ENCODE peak calls at places on chromosomes 12 and 14, in five cellular contexts. L, O, Y, C and A are unnamed samples.

GRCh38 chr12:83389237-83389996 is 702.7 kb downstream of the TMTC2 start:
- DNase-seq in L (no peak), O (peak), Y (peak), C (peak), A (peak)

GRCh38 chr12:90203556-90203955 is 494.9 kb upstream of the ATP2B1 start:
- DNase-seq in L (no peak), O (no peak), Y (no peak), C (no peak), A (no peak)

GRCh38 chr12:90574676-90575075 is 380.3 kb downstream of the CCER1 start:
- DNase-seq in L (no peak), O (no peak), Y (no peak), C (no peak), A (no peak)

GRCh38 chr14:75452900-75453816 is 25.3 kb downstream of the JDP2 start:
- DNase-seq in L (peak), O (peak), Y (peak), C (peak), A (peak)

GRCh38 chr12:75889214-75889613 is 142.4 kb downstream of the PHLDA1 start:
- DNase-seq in L (no peak), O (no peak), Y (no peak), C (no peak), A (peak)

GRCh38 chr14:105468621-105469241 is 5.9 kb upstream of the CRIP2 start:
- DNase-seq in L (no peak), O (no peak), Y (no peak), C (no peak), A (no peak)

GRCh38 chr14:71694888-71695505 is 237.2 kb upstream of the RGS6 start:
- DNase-seq in L (no peak), O (no peak), Y (no peak), C (no peak), A (no peak)

GRCh38 chr12:25249951-25250738 is 584 bp downstream of the KRAS start:
- DNase-seq in L (peak), O (peak), Y (no peak), C (no peak), A (peak)

GRCh38 chr12:62621239-62621638 is 154.6 kb downstream of the MON2 start:
- DNase-seq in L (no peak), O (no peak), Y (no peak), C (no peak), A (no peak)

GRCh38 chr12:50078281-50078680 is 6.9 kb upstream of the SMARCD1 start:
- DNase-seq in L (no peak), O (no peak), Y (no peak), C (no peak), A (no peak)

GRCh38 chr12:50075808-50076170 is 9.4 kb upstream of the SMARCD1 start:
- DNase-seq in L (no peak), O (no peak), Y (no peak), C (no peak), A (no peak)

GRCh38 chr12:50079771-50080170 is 5.4 kb upstream of the SMARCD1 start:
- DNase-seq in L (no peak), O (no peak), Y (no peak), C (no peak), A (no peak)

GRCh38 chr12:50074936-50075807 is 10.0 kb upstream of the SMARCD1 start:
- DNase-seq in L (peak), O (peak), Y (peak), C (no peak), A (peak)

DNA sequence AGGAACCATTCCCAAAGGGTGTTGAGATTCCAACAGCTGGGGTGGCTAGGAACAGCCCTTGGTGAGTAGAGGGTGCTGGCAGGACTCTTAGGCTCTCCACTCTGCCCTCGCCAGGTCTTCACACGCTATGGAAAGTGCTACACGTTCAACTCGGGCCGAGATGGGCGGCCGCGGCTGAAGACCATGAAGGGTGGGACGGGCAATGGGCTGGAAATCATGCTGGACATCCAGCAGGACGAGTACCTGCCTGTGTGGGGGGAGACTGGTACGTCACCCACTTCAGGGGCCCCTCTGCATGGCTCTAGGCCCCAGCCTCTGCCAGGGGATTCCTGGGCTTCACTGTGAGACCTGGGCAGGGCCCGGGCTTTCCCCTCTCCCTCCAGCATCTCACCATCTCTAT is 8.0 kb upstream of the SMARCD1 start:
- DNase-seq in L (no peak), O (no peak), Y (no peak), C (no peak), A (no peak)
- H3K4me2 ChIP-seq in L (no peak), O (no peak), Y (no peak), C (no peak), A (no peak)

GRCh38 chr12:113130457-113131135 is 5.0 kb downstream of the RASAL1 start:
- DNase-seq in L (no peak), O (no peak), Y (no peak), C (no peak), A (peak)
- H3K9ac ChIP-seq in L (no peak), O (no peak), Y (no peak), C (no peak), A (no peak)

DNA sequence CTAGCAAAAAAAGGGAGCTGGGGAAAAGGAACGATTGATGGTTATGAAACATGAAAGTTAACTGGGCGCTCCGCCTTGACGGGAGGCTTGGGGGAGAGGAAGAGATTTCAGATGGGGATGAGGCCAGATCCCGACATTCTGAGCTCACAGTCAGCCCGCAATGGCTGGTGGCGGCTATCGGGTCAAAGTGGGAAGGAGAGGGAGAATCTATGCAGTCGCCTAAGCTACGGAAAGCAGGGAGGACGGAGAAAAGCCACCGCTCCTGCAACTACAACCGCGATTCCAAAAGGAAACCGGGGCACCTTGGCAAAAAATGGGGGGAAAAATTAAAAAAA is 502 bp downstream of the MPHOSPH9 start:
- DNase-seq in L (no peak), O (no peak), Y (no peak), C (no peak), A (no peak)
- H3K23ac ChIP-seq in L (peak), O (peak), Y (no peak), C (no peak), A (no peak)

DNA sequence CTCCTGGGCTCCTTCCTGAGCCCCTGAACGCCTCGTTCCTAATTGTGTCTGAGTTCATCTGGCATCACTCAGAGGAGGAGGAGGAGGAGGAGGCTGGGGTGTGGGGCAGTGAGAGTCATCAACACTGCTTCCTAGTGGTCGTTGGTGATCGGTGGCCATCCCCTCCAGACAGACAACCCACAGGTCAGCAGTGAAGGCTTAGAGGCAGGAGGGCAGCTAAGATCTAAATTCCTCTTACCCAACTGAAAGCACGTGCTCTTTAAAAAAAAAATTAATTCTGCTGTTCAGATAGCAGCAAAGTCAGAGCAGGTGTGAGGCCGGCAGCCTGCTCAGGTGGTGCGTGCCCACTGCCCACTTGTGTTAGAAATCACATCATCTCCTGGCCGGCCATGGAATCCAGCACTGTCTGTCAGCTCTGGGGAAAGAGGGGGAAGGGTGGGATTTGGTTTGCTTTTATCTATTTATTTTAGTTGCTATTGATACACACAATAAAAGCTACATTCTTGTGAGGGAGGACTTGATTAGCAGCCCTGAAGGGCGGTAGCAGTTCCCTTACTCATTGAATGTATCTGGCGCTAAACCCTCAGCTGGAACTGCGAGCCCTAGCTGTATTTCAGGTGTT is 46.6 kb downstream of the PPP2R5C start:
- DNase-seq in L (no peak), O (peak), Y (no peak), C (peak), A (peak)
- H3K4me2 ChIP-seq in L (no peak), O (peak), Y (no peak), C (peak), A (no peak)

DNA sequence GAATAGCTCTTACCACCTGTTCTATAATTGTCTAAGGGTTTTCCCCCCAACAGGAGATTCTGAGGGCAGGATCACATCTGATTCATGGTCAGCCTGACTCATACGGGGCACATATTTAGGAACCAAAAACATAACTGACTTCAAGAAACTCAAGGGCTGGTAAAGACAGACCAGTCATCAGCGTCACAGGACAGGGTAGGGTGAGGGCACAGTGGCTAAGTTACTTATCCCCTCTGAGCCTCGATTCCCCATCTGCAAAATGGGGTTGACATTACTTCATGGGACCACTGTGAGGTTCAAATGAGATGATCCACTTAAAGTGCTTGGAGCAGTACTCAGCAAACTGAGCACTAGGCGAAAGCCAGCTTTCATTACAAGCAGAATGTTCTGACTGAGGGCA is 606 bp downstream of the CINP start:
- DNase-seq in L (peak), O (no peak), Y (peak), C (no peak), A (no peak)
- H3K9ac ChIP-seq in L (peak), O (no peak), Y (peak), C (peak), A (peak)

DNA sequence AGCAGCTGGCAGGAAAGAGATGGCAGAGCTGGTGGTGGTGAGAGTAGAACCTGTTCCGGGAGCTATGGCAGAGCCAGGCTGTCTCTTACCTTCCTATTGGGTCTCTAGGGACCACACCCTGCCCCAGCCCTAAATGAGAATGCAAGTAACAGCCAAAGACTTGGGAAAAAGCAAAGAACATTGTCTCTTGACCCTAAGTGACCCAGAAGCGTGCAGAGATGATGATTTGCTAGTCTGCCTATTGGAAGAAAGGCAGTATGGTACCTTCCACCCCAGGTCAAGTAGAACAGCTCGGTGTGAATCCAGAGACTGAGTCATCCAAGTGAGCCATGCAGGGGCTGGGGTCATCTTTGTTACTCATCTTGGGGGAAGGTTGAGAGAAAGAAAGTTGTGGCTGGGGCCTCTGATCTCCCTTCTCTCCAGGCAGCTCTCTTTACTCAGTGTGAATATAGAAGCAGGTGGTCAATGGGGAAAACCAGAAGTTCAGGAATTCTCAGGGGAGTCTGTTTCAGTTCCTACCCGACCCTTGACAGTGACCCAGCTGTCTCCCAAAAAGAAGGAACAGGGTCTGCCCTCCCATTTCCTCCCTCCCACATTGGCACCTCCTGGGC is 1.7 kb downstream of the BLOC1S1 start:
- DNase-seq in L (peak), O (no peak), Y (no peak), C (no peak), A (no peak)
- H3K23ac ChIP-seq in L (peak), O (peak), Y (no peak), C (no peak), A (no peak)